ENCODE peak calls at places on chromosome 6, in six cellular contexts. One of them, this sample, is unnamed. For H3K4me1, the result is how much of the 10 kb centered on the place peaks cover.

GRCh38 chr6:157912326-157912725 is 69.3 kb upstream of the SYNJ2 start:
- DNase-seq in SJCRH30: peak
- DNase-seq in transverse colon: no peak
- DNase-seq in Panc1: no peak
- DNase-seq in CD4-positive, alpha-beta memory T cell: no peak
- DNase-seq in hepatocyte: peak
- DNase-seq in this sample: no peak

GRCh38 chr6:169838291-169839028 is 87.0 kb downstream of the ERMARD start:
- DNase-seq in SJCRH30: no peak
- DNase-seq in transverse colon: no peak
- DNase-seq in CD4-positive, alpha-beta memory T cell: no peak
- DNase-seq in hepatocyte: no peak
- DNase-seq in Panc1: no peak
- DNase-seq in this sample: no peak

GRCh38 chr6:137095093-137095492 is 50.3 kb upstream of the IL20RA start:
- DNase-seq in transverse colon: no peak
- DNase-seq in CD4-positive, alpha-beta memory T cell: no peak
- DNase-seq in Panc1: no peak
- DNase-seq in SJCRH30: no peak
- DNase-seq in hepatocyte: no peak
- DNase-seq in this sample: no peak

GRCh38 chr6:156687875-156688549 is 89.2 kb upstream of the ARID1B start:
- DNase-seq in hepatocyte: peak
- DNase-seq in CD4-positive, alpha-beta memory T cell: no peak
- DNase-seq in transverse colon: peak
- DNase-seq in Panc1: no peak
- DNase-seq in SJCRH30: peak
- DNase-seq in this sample: peak

GRCh38 chr6:123332070-123332469 is 304.7 kb downstream of the TRDN start:
- DNase-seq in hepatocyte: no peak
- DNase-seq in transverse colon: no peak
- DNase-seq in CD4-positive, alpha-beta memory T cell: no peak
- DNase-seq in SJCRH30: no peak
- DNase-seq in Panc1: no peak
- DNase-seq in this sample: no peak

GRCh38 chr6:11618533-11618932 is 81.0 kb downstream of the TMEM170B start:
- DNase-seq in CD4-positive, alpha-beta memory T cell: no peak
- DNase-seq in Panc1: no peak
- DNase-seq in hepatocyte: no peak
- DNase-seq in SJCRH30: no peak
- DNase-seq in transverse colon: no peak
- DNase-seq in this sample: no peak

GRCh38 chr6:115643762-115644161 is 416.9 kb downstream of the FRK start:
- DNase-seq in CD4-positive, alpha-beta memory T cell: no peak
- DNase-seq in SJCRH30: peak
- DNase-seq in transverse colon: no peak
- DNase-seq in Panc1: no peak
- DNase-seq in hepatocyte: peak
- DNase-seq in this sample: no peak

GRCh38 chr6:38527371-38527770 is 112.4 kb downstream of the BTBD9 start:
- DNase-seq in CD4-positive, alpha-beta memory T cell: no peak
- DNase-seq in Panc1: no peak
- DNase-seq in transverse colon: no peak
- DNase-seq in SJCRH30: no peak
- DNase-seq in hepatocyte: no peak
- DNase-seq in this sample: no peak

GRCh38 chr6:165663736-165664552 is 903 bp upstream of the PDE10A start:
- DNase-seq in hepatocyte: no peak
- DNase-seq in transverse colon: no peak
- DNase-seq in Panc1: no peak
- DNase-seq in SJCRH30: peak
- DNase-seq in CD4-positive, alpha-beta memory T cell: no peak
- DNase-seq in this sample: no peak

GRCh38 chr6:39426057-39426592 is 103.6 kb upstream of the KCNK16 start:
- DNase-seq in Panc1: no peak
- DNase-seq in SJCRH30: no peak
- DNase-seq in transverse colon: no peak
- DNase-seq in hepatocyte: no peak
- DNase-seq in CD4-positive, alpha-beta memory T cell: no peak
- DNase-seq in this sample: no peak

GRCh38 chr6:33299237-33299944 is 649 bp upstream of the RGL2 start:
- DNase-seq in CD4-positive, alpha-beta memory T cell: peak
- DNase-seq in Panc1: no peak
- DNase-seq in transverse colon: peak
- DNase-seq in SJCRH30: peak
- DNase-seq in hepatocyte: peak
- DNase-seq in this sample: peak

GRCh38 chr6:133040025-133040838 is 200.9 kb upstream of the EYA4 start:
- DNase-seq in CD4-positive, alpha-beta memory T cell: no peak
- DNase-seq in hepatocyte: peak
- DNase-seq in Panc1: no peak
- DNase-seq in transverse colon: no peak
- DNase-seq in SJCRH30: peak
- DNase-seq in this sample: no peak

GRCh38 chr6:37068523-37069270 is 63.2 kb downstream of the FGD2 start:
- DNase-seq in transverse colon: no peak
- DNase-seq in SJCRH30: peak
- DNase-seq in CD4-positive, alpha-beta memory T cell: no peak
- DNase-seq in hepatocyte: no peak
- DNase-seq in Panc1: no peak
- DNase-seq in this sample: no peak

GRCh38 chr6:75103411-75103810 is 102.4 kb downstream of the COL12A1 start:
- DNase-seq in transverse colon: no peak
- DNase-seq in SJCRH30: no peak
- DNase-seq in hepatocyte: peak
- DNase-seq in Panc1: no peak
- DNase-seq in CD4-positive, alpha-beta memory T cell: no peak
- DNase-seq in this sample: no peak

DNA sequence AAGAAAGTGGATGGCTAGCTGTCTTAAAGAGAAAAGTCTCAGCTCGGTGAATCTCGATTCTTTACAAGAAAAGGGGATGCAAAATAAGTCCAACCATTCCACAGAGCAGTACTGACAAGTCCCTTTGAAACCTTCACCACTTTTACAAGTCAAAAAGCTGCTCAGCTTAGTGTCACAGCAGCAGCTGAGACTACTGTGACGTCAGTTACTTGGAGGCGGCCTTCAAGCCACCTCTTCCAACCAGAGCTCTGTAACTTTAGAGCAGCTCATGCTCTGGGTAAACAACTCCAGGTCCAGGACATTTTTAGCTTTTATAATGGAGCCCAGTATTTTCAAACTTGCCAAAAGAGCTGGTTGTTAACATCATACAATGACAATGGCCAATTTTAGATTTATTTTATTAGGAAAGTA is at the start of gene KIAA0408:
- DNase-seq in SJCRH30: peak
- DNase-seq in CD4-positive, alpha-beta memory T cell: no peak
- DNase-seq in Panc1: no peak
- DNase-seq in transverse colon: peak
- DNase-seq in hepatocyte: peak
- DNase-seq in this sample: peak
- H3K4me3 ChIP-seq in SJCRH30: peak
- H3K4me3 ChIP-seq in CD4-positive, alpha-beta memory T cell: no peak
- H3K4me3 ChIP-seq in Panc1: no peak
- H3K4me3 ChIP-seq in transverse colon: peak
- H3K4me3 ChIP-seq in hepatocyte: no peak
- H3K4me3 ChIP-seq in this sample: peak

DNA sequence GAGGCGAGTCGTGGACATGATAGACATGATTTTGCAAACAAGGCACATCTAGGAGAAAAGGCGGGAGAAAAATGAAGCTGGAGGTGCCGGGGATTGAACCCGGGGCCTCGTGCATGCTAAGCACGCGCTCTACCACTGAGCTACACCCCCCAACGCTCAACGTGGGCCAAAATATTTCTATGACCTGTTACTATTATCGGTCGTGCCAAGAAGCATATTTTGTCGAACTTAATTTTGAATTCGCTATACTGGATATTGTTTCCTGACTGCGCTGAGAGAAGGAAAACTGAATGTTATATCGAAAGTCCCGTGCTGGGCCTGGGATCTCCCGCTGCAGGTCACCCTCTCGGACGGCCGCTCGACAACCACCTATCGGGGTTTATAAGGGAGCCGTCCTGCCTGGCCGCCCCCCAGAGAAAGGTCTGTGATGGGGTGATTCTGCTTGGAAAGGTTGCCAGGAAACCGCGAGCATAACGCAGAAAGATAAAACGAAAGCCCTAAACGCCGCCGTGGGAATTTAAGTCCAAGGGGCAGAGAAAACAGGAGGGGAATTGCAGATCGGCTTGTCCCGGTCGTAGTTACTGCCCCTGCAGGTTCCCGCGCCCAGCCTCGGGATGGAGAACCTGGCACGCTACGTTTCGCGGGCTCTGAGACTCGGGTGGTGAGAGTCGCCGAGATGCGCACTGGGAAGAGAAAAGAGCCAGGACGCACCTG is 60.0 kb downstream of the TRIM27 start:
- DNase-seq in SJCRH30: peak
- DNase-seq in CD4-positive, alpha-beta memory T cell: peak
- DNase-seq in hepatocyte: peak
- DNase-seq in transverse colon: peak
- DNase-seq in Panc1: peak
- DNase-seq in this sample: peak
- H3K27ac ChIP-seq in SJCRH30: no peak
- H3K27ac ChIP-seq in CD4-positive, alpha-beta memory T cell: peak
- H3K27ac ChIP-seq in hepatocyte: peak
- H3K27ac ChIP-seq in transverse colon: peak
- H3K27ac ChIP-seq in Panc1: peak
- H3K27ac ChIP-seq in this sample: peak

GRCh38 chr6:41709375-41709774 is 26.0 kb downstream of the TFEB start:
- DNase-seq in hepatocyte: no peak
- DNase-seq in SJCRH30: no peak
- DNase-seq in CD4-positive, alpha-beta memory T cell: no peak
- DNase-seq in Panc1: no peak
- DNase-seq in transverse colon: no peak
- DNase-seq in this sample: no peak
- H3K4me1 ChIP-seq in hepatocyte: under half
- H3K4me1 ChIP-seq in SJCRH30: under half
- H3K4me1 ChIP-seq in CD4-positive, alpha-beta memory T cell: under half
- H3K4me1 ChIP-seq in Panc1: under half
- H3K4me1 ChIP-seq in transverse colon: half or more
- H3K4me1 ChIP-seq in this sample: half or more

GRCh38 chr6:2861071-2861821 is 19.6 kb upstream of the SERPINB1 start:
- DNase-seq in hepatocyte: no peak
- DNase-seq in CD4-positive, alpha-beta memory T cell: no peak
- DNase-seq in SJCRH30: no peak
- DNase-seq in transverse colon: no peak
- DNase-seq in Panc1: no peak
- DNase-seq in this sample: no peak
- H3K4me3 ChIP-seq in hepatocyte: no peak
- H3K4me3 ChIP-seq in CD4-positive, alpha-beta memory T cell: no peak
- H3K4me3 ChIP-seq in SJCRH30: no peak
- H3K4me3 ChIP-seq in transverse colon: no peak
- H3K4me3 ChIP-seq in Panc1: no peak
- H3K4me3 ChIP-seq in this sample: no peak

DNA sequence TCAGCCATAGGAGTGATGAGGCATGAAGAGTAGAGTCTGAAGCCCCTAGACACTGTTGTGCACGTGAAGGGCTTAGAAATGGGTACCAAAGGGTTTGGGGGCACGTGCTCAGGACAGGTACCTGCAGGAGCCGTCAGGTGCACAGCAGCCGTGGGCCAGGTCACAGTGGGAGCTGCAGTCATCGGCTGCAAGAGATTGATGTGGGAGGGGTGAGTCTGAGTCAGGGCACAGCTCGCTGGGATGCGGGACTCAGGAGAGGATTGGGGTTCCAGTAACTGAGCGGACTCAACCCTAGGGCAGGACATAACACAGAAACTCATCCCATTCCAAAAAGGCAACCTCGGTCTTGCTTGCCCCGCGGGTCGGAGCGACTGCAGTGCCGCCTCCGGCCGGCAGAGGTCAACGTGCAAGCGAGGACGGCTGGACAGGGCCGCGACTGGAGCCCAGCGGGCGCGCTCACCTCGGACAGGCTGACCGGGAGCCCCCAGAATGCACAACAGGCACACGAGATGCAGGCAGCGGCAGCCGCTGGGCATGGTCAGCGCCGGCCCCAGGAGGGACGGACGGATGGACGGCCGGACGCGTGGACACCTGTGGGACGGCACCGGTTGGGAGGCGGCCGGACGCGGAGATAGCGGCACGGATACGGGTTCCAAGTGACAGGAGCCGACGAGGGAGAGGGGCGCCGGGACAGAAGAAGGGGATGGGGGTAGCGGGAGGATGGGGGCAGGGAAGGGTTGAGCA is 886 bp downstream of the DLK2 start:
- DNase-seq in hepatocyte: peak
- DNase-seq in CD4-positive, alpha-beta memory T cell: peak
- DNase-seq in transverse colon: peak
- DNase-seq in SJCRH30: peak
- DNase-seq in Panc1: no peak
- DNase-seq in this sample: peak
- H3K27ac ChIP-seq in hepatocyte: no peak
- H3K27ac ChIP-seq in CD4-positive, alpha-beta memory T cell: peak
- H3K27ac ChIP-seq in transverse colon: peak
- H3K27ac ChIP-seq in SJCRH30: no peak
- H3K27ac ChIP-seq in Panc1: peak
- H3K27ac ChIP-seq in this sample: no peak

DNA sequence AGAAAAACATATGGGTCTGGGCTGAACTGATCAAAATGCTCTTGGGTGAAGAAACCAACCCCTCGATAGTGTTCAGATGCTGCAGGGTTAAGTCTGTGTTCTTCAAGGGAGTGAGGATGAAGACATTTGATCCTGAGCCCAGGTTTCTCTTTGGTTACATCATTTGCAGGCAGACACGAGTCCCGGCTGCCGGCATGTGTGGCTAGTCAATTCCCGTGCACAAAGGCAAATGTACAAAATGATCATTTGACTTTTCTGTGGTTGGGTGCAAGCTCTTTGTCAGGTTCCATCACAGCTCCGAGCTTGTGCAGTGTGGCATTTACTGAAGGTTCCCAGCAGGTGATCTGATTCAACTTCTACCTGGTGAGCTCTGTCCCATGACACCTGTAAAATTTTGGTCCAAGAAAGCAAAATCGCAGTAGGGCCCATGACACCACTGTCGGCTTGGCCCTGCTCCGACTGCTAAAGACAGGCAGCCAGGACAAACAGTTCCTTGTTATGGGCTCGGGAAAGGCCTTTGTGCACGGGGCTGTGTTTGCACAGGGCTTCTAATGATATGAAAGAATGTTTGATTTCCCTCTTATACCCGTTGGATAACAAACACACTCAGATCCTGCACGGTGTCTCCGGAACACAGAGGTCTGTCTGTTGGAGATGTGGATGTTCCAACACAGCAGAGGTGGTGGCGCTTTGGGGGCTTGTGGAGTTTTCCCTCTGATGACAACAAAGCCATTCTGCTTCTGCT is 46.9 kb downstream of the GJA10 start:
- DNase-seq in CD4-positive, alpha-beta memory T cell: no peak
- DNase-seq in transverse colon: peak
- DNase-seq in Panc1: no peak
- DNase-seq in SJCRH30: no peak
- DNase-seq in hepatocyte: peak
- DNase-seq in this sample: no peak
- H3K4me1 ChIP-seq in CD4-positive, alpha-beta memory T cell: under half
- H3K4me1 ChIP-seq in transverse colon: under half
- H3K4me1 ChIP-seq in Panc1: under half
- H3K4me1 ChIP-seq in SJCRH30: under half
- H3K4me1 ChIP-seq in hepatocyte: under half
- H3K4me1 ChIP-seq in this sample: under half